ENCODE peak calls at places on chromosomes 2 and 18, in nine cellular contexts. M is brain microvascular endothelial cell; C is GM23248; Z is CD4-positive, alpha-beta memory T cell; K is stomach; F is PC-3; N is fibroblast of lung; P is lung; J is mesendoderm. T is an unnamed sample. For H3K36me3, the result is how much of the 10 kb centered on the place peaks cover.

GRCh38 chr2:74939919-74940812 is 18.3 kb upstream of the POLE4 start:
- DNase-seq in J (no peak), Z (no peak), P (no peak), C (no peak), N (no peak), K (no peak), F (no peak), M (no peak), T (no peak)

GRCh38 chr18:58189008-58189407 is 145.0 kb downstream of the NEDD4L start:
- DNase-seq in P (no peak), M (no peak), F (no peak), K (no peak), N (no peak), J (no peak), Z (no peak), C (no peak), T (no peak)

GRCh38 chr2:177633111-177633510 is 240.5 kb downstream of the AGPS start:
- DNase-seq in F (no peak), M (no peak), P (no peak), K (no peak), C (no peak), Z (no peak), J (no peak), N (no peak), T (no peak)

GRCh38 chr2:39937621-39938020 is 158.6 kb upstream of the THUMPD2 start:
- DNase-seq in Z (no peak), C (no peak), J (no peak), P (no peak), K (no peak), F (no peak), M (no peak), N (no peak), T (no peak)

GRCh38 chr2:159029936-159030335 is 61.5 kb downstream of the TANC1 start:
- DNase-seq in Z (no peak), F (no peak), K (no peak), P (no peak), C (no peak), J (no peak), N (no peak), M (no peak), T (no peak)

GRCh38 chr2:160700006-160700405 is 206.4 kb upstream of the RBMS1 start:
- DNase-seq in F (no peak), M (no peak), P (no peak), C (peak), N (peak), Z (no peak), J (no peak), K (no peak), T (peak)

GRCh38 chr2:120684691-120685402 is 50.8 kb upstream of the GLI2 start:
- DNase-seq in J (no peak), C (peak), M (no peak), P (no peak), Z (no peak), F (peak), K (no peak), N (peak), T (no peak)

GRCh38 chr2:42622943-42623676 is 54.7 kb downstream of the MTA3 start:
- DNase-seq in F (no peak), M (no peak), C (no peak), P (no peak), J (peak), N (no peak), K (no peak), Z (no peak), T (no peak)

GRCh38 chr2:174450021-174450816 is 36.6 kb downstream of the GPR155 start:
- DNase-seq in N (no peak), K (no peak), C (no peak), J (no peak), P (no peak), Z (no peak), F (no peak), M (no peak), T (no peak)

GRCh38 chr2:240195316-240195861 is 54.9 kb upstream of the OTOS start:
- DNase-seq in C (no peak), F (no peak), K (no peak), M (no peak), J (no peak), N (no peak), Z (no peak), P (no peak), T (no peak)

GRCh38 chr2:22355816-22356433 is 1029.1 kb upstream of the KLHL29 start:
- DNase-seq in M (peak), Z (no peak), P (peak), C (peak), K (peak), J (peak), N (no peak), F (peak), T (peak)

GRCh38 chr2:210387074-210387473 is 72.1 kb upstream of the MYL1 start:
- DNase-seq in M (no peak), N (no peak), F (no peak), P (no peak), J (no peak), Z (no peak), C (no peak), K (no peak), T (no peak)

GRCh38 chr18:62061812-62062211 is 125.0 kb downstream of the PIGN start:
- DNase-seq in C (no peak), P (no peak), Z (no peak), N (no peak), K (no peak), M (no peak), J (no peak), F (no peak), T (no peak)

GRCh38 chr18:75638223-75638596 is 210.7 kb upstream of the SMIM21 start:
- DNase-seq in C (peak), F (no peak), J (peak), N (peak), P (no peak), Z (no peak), K (no peak), M (peak), T (no peak)

GRCh38 chr2:219099319-219099718 is 38.6 kb upstream of the IHH start:
- DNase-seq in J (no peak), N (peak), P (no peak), C (peak), F (peak), K (no peak), Z (no peak), M (peak), T (no peak)

GRCh38 chr2:47015206-47015605 is 99.6 kb upstream of the MCFD2 start:
- DNase-seq in M (no peak), N (no peak), P (no peak), K (no peak), J (peak), F (peak), Z (no peak), C (no peak), T (no peak)

GRCh38 chr2:206212673-206213513 is 53.2 kb downstream of the EEF1B2 start:
- DNase-seq in Z (no peak), P (no peak), K (no peak), N (peak), M (peak), C (peak), J (peak), F (peak), T (no peak)

GRCh38 chr2:47569658-47570398 is 166.9 kb downstream of the MSH2 start:
- DNase-seq in N (peak), C (peak), M (no peak), J (peak), Z (no peak), K (no peak), F (no peak), P (no peak), T (no peak)

GRCh38 chr18:48571619-48572384 is 33.0 kb downstream of the CTIF start:
- DNase-seq in J (no peak), M (no peak), N (no peak), P (no peak), Z (no peak), C (peak), F (no peak), K (no peak), T (no peak)

GRCh38 chr18:79917351-79918088 is 33.9 kb downstream of the SLC66A2 start:
- DNase-seq in J (no peak), M (no peak), P (no peak), N (no peak), Z (no peak), K (no peak), C (no peak), F (no peak), T (no peak)

GRCh38 chr2:56132138-56132537 is 51.7 kb upstream of the CCDC85A start:
- DNase-seq in M (peak), F (peak), N (peak), P (no peak), C (peak), K (no peak), J (peak), Z (no peak), T (peak)

GRCh38 chr2:26483501-26483900 is 5.6 kb upstream of the OTOF start:
- DNase-seq in N (no peak), F (no peak), J (no peak), K (no peak), Z (no peak), P (no peak), M (no peak), C (no peak), T (no peak)

GRCh38 chr18:79936641-79937040 is 14.8 kb downstream of the SLC66A2 start:
- DNase-seq in P (no peak), N (no peak), F (no peak), J (no peak), K (no peak), C (no peak), M (no peak), Z (no peak), T (no peak)

GRCh38 chr2:120439067-120439368 is 93.1 kb downstream of the INHBB start:
- DNase-seq in J (no peak), K (no peak), P (no peak), M (no peak), F (no peak), C (no peak), Z (no peak), N (no peak), T (no peak)

GRCh38 chr2:127576433-127577207 is 41.1 kb downstream of the MYO7B start:
- DNase-seq in J (peak), Z (no peak), P (no peak), C (peak), M (peak), K (peak), N (peak), F (peak), T (no peak)

GRCh38 chr2:150023044-150023443 is 435.5 kb upstream of the MMADHC start:
- DNase-seq in C (no peak), J (no peak), K (no peak), P (no peak), F (no peak), M (peak), N (peak), Z (no peak), T (no peak)

GRCh38 chr18:9673296-9674251 is 34.5 kb upstream of the RAB31 start:
- DNase-seq in J (peak), P (peak), F (peak), M (peak), C (peak), K (peak), Z (peak), N (peak), T (no peak)

GRCh38 chr2:234179031-234179363 is 128.5 kb downstream of the SPP2 start:
- DNase-seq in F (no peak), C (no peak), K (no peak), J (no peak), Z (no peak), P (no peak), M (no peak), N (no peak), T (no peak)

GRCh38 chr18:48208432-48208948 is 200.7 kb downstream of the ZBTB7C start:
- DNase-seq in K (no peak), N (no peak), C (no peak), Z (no peak), P (no peak), J (no peak), F (no peak), M (no peak), T (no peak)

GRCh38 chr2:228653884-228654283 is 472.4 kb upstream of the SPHKAP start:
- DNase-seq in M (no peak), Z (no peak), K (no peak), F (no peak), J (peak), N (no peak), P (no peak), C (no peak), T (no peak)

GRCh38 chr2:143150287-143150686 is 21.1 kb downstream of the ARHGAP15 start:
- DNase-seq in M (no peak), K (no peak), P (no peak), C (no peak), Z (no peak), N (no peak), F (no peak), J (no peak), T (no peak)

GRCh38 chr18:5197032-5197434 is at the start of gene AKAIN1:
- DNase-seq in F (no peak), K (no peak), C (peak), M (peak), P (no peak), Z (no peak), N (peak), J (peak), T (no peak)

GRCh38 chr2:147197754-147198153 is 647.1 kb upstream of the ACVR2A start:
- DNase-seq in C (no peak), Z (no peak), M (no peak), K (no peak), F (no peak), P (no peak), N (no peak), J (no peak), T (no peak)

GRCh38 chr2:16729901-16730300 is 64.3 kb upstream of the CYRIA start:
- DNase-seq in C (no peak), K (no peak), N (no peak), J (no peak), F (no peak), Z (no peak), P (no peak), M (no peak), T (no peak)

GRCh38 chr2:215540646-215541045 is 104.8 kb upstream of the FN1 start:
- DNase-seq in N (peak), J (no peak), C (peak), Z (no peak), K (no peak), F (peak), M (peak), P (no peak), T (no peak)

GRCh38 chr18:75785175-75785574 is 357.7 kb upstream of the SMIM21 start:
- DNase-seq in P (no peak), N (no peak), F (no peak), Z (no peak), C (no peak), J (no peak), M (no peak), K (no peak), T (no peak)

GRCh38 chr2:194603429-194603828 is 1053.6 kb upstream of the SLC39A10 start:
- DNase-seq in M (no peak), K (no peak), N (no peak), J (no peak), C (no peak), F (no peak), P (no peak), Z (no peak), T (no peak)

DNA sequence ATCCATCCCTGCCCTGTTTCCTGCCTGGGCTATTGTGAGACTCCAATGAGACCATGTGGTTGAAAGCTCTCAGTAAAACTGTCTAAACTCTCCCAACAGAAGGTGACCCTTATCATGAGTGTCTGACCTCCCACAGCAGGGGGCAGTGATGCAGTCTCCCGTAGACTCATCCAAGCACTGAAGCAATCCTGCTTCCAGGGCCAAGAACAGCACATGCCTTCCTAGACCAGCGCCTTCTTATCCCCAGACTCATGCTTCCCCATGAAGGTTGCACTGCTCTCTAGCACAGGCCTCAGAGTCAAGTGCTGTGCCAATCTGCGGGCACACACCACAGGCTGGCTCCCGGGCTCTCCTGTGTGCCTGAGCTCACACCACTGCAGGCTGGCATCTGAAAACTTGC is 112.3 kb downstream of the TNS1 start:
- DNase-seq in P (no peak), M (peak), C (peak), N (peak), F (no peak), Z (no peak), J (peak), K (no peak), T (no peak)
- H3K36me3 ChIP-seq in P (half or more), M (under half), C (half or more), N (under half), F (under half), Z (under half), J (under half), K (half or more), T (half or more)

DNA sequence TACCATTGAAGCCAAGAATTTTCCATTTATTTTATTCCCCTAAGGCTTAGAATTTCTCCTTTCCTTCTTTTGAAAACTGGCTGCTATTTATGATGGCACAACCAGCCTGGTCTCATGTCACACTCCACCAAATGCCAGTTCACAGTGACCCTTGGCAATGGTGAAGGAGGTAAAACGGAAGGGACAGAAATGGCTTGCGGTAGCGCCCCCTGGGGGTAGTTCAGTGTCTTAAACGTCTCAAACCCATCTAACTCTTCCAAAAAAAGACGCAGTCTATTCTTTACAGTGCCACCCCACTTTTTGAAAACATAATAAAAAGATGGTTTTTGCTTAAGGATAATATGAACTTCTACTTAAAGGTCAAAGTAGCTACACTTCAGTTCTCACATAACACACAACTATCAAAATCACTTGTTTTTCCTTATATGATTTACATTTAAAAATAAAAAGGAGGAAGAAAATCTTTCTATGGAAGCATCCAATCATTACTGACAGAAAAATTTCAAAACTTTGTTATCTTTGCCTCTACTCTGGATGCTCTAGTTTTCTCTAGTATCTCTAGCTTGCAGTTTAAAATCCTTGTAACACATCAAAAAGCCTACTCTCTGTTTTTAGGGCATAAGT is 28.0 kb downstream of the PNO1 start:
- DNase-seq in Z (peak), P (peak), K (no peak), M (no peak), J (peak), N (peak), C (peak), F (peak), T (no peak)
- H3K4me3 ChIP-seq in Z (no peak), P (no peak), K (no peak), M (no peak), J (no peak), N (no peak), C (no peak), F (no peak), T (no peak)

GRCh38 chr2:63035169-63035568 is 15.5 kb upstream of the OTX1 start:
- DNase-seq in Z (no peak), P (no peak), J (no peak), F (peak), K (no peak), C (no peak), M (no peak), N (no peak), T (no peak)

GRCh38 chr2:63038034-63038433 is 12.6 kb upstream of the OTX1 start:
- DNase-seq in K (no peak), M (no peak), Z (no peak), C (no peak), F (no peak), P (no peak), J (no peak), N (no peak), T (no peak)

GRCh38 chr2:63034575-63034974 is 16.1 kb upstream of the OTX1 start:
- DNase-seq in J (peak), P (no peak), F (no peak), N (no peak), K (no peak), C (no peak), Z (no peak), M (no peak), T (no peak)

GRCh38 chr2:63040586-63040985 is 10.0 kb upstream of the OTX1 start:
- DNase-seq in J (peak), N (no peak), M (no peak), Z (no peak), K (no peak), F (no peak), C (no peak), P (no peak), T (no peak)

DNA sequence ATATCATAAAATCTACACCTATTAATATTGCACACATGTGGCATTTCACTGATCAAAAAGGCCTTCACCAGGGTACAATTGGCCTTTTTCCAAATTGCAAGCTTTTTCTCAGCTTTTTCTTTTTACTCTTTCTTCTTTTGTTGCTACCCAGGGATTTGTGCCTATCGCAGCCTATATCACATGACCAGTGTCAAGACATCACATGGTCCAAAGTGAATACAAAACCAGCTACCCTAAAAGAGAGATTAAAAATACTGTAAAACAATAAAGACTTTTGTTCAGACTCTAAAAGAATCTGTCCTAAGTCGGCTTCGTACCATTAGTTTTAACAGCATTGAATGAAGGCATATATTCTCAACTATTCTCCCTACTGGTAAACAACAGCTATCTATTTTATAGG is 14.9 kb upstream of the OTX1 start:
- DNase-seq in J (no peak), C (no peak), M (no peak), Z (no peak), F (no peak), P (no peak), N (no peak), K (no peak), T (no peak)
- H3K27ac ChIP-seq in J (no peak), C (no peak), M (no peak), Z (no peak), F (no peak), P (no peak), N (no peak), K (no peak), T (no peak)

GRCh38 chr2:117952237-117952636 is 61.6 kb downstream of the CCDC93 start:
- DNase-seq in J (no peak), P (no peak), C (no peak), F (no peak), M (no peak), N (no peak), Z (no peak), K (no peak), T (no peak)
- H3K36me3 ChIP-seq in J (under half), P (under half), C (half or more), F (half or more), M (half or more), N (under half), Z (half or more), K (half or more), T (under half)

T was measured in SK-N-MC.